ENCODE peak calls at places on chromosome 20, in eight cellular contexts. One of them, this sample, is unnamed.

GRCh38 chr20:1735417-1736089 is 78.0 kb upstream of the SIRPG start:
- DNase-seq in EL: no peak
- DNase-seq in stromal cell of bone marrow: no peak
- DNase-seq in thyroid gland: no peak
- DNase-seq in CD4-positive, CD25-positive, alpha-beta regulatory T cell: no peak
- DNase-seq in cardiac muscle cell: no peak
- DNase-seq in HuH-7: no peak
- DNase-seq in pons: no peak
- DNase-seq in this sample: no peak

GRCh38 chr20:21508230-21509078 is 5.4 kb downstream of the NKX2-2 start:
- DNase-seq in stromal cell of bone marrow: no peak
- DNase-seq in EL: no peak
- DNase-seq in cardiac muscle cell: no peak
- DNase-seq in pons: peak
- DNase-seq in CD4-positive, CD25-positive, alpha-beta regulatory T cell: no peak
- DNase-seq in HuH-7: no peak
- DNase-seq in thyroid gland: no peak
- DNase-seq in this sample: no peak

GRCh38 chr20:62411479-62412193 is 4.6 kb upstream of the CABLES2 start:
- DNase-seq in stromal cell of bone marrow: no peak
- DNase-seq in thyroid gland: no peak
- DNase-seq in cardiac muscle cell: no peak
- DNase-seq in HuH-7: no peak
- DNase-seq in pons: no peak
- DNase-seq in EL: no peak
- DNase-seq in CD4-positive, CD25-positive, alpha-beta regulatory T cell: no peak
- DNase-seq in this sample: no peak

GRCh38 chr20:31720486-31721407 is 1.9 kb downstream of the BCL2L1 start:
- DNase-seq in EL: peak
- DNase-seq in cardiac muscle cell: no peak
- DNase-seq in CD4-positive, CD25-positive, alpha-beta regulatory T cell: peak
- DNase-seq in HuH-7: no peak
- DNase-seq in pons: peak
- DNase-seq in stromal cell of bone marrow: no peak
- DNase-seq in thyroid gland: peak
- DNase-seq in this sample: peak

GRCh38 chr20:37346526-37347346 is 796 bp downstream of the SRC start:
- DNase-seq in cardiac muscle cell: peak
- DNase-seq in EL: no peak
- DNase-seq in pons: no peak
- DNase-seq in stromal cell of bone marrow: no peak
- DNase-seq in HuH-7: no peak
- DNase-seq in CD4-positive, CD25-positive, alpha-beta regulatory T cell: no peak
- DNase-seq in thyroid gland: no peak
- DNase-seq in this sample: no peak

GRCh38 chr20:43915209-43916072 is 789 bp downstream of the TOX2 start:
- DNase-seq in thyroid gland: no peak
- DNase-seq in cardiac muscle cell: no peak
- DNase-seq in stromal cell of bone marrow: no peak
- DNase-seq in pons: no peak
- DNase-seq in EL: peak
- DNase-seq in CD4-positive, CD25-positive, alpha-beta regulatory T cell: peak
- DNase-seq in HuH-7: no peak
- DNase-seq in this sample: no peak

GRCh38 chr20:5919634-5920544 is 30.4 kb downstream of the TRMT6 start:
- DNase-seq in pons: no peak
- DNase-seq in stromal cell of bone marrow: no peak
- DNase-seq in EL: no peak
- DNase-seq in thyroid gland: no peak
- DNase-seq in HuH-7: no peak
- DNase-seq in CD4-positive, CD25-positive, alpha-beta regulatory T cell: peak
- DNase-seq in cardiac muscle cell: no peak
- DNase-seq in this sample: no peak

GRCh38 chr20:45268531-45268930 is 14.2 kb upstream of the SLPI start:
- DNase-seq in thyroid gland: no peak
- DNase-seq in cardiac muscle cell: no peak
- DNase-seq in CD4-positive, CD25-positive, alpha-beta regulatory T cell: no peak
- DNase-seq in pons: no peak
- DNase-seq in stromal cell of bone marrow: no peak
- DNase-seq in HuH-7: no peak
- DNase-seq in EL: no peak
- DNase-seq in this sample: no peak

GRCh38 chr20:58854638-58855471 is 2.3 kb downstream of the GNAS start:
- DNase-seq in pons: no peak
- DNase-seq in thyroid gland: no peak
- DNase-seq in CD4-positive, CD25-positive, alpha-beta regulatory T cell: no peak
- DNase-seq in stromal cell of bone marrow: no peak
- DNase-seq in cardiac muscle cell: no peak
- DNase-seq in EL: peak
- DNase-seq in HuH-7: no peak
- DNase-seq in this sample: no peak

GRCh38 chr20:57013221-57013620 is 253.2 kb downstream of the BMP7 start:
- DNase-seq in thyroid gland: no peak
- DNase-seq in EL: no peak
- DNase-seq in stromal cell of bone marrow: no peak
- DNase-seq in pons: no peak
- DNase-seq in HuH-7: no peak
- DNase-seq in cardiac muscle cell: no peak
- DNase-seq in CD4-positive, CD25-positive, alpha-beta regulatory T cell: no peak
- DNase-seq in this sample: no peak

GRCh38 chr20:46683939-46684750 is 5.1 kb downstream of the TP53RK start:
- DNase-seq in HuH-7: no peak
- DNase-seq in CD4-positive, CD25-positive, alpha-beta regulatory T cell: no peak
- DNase-seq in EL: peak
- DNase-seq in pons: no peak
- DNase-seq in thyroid gland: peak
- DNase-seq in cardiac muscle cell: peak
- DNase-seq in stromal cell of bone marrow: peak
- DNase-seq in this sample: peak

GRCh38 chr20:50510706-50511401 is 671 bp downstream of the PTPN1 start:
- DNase-seq in pons: peak
- DNase-seq in thyroid gland: no peak
- DNase-seq in cardiac muscle cell: peak
- DNase-seq in HuH-7: no peak
- DNase-seq in CD4-positive, CD25-positive, alpha-beta regulatory T cell: peak
- DNase-seq in stromal cell of bone marrow: no peak
- DNase-seq in EL: peak
- DNase-seq in this sample: no peak

This sample was measured in CMK.